ENCODE peak calls at places on chromosomes 13 and 19, in ten cellular contexts. One of them, this sample, is unnamed.

GRCh38 chr13:35367586-35367985 is 108.9 kb downstream of the MAB21L1 start:
- DNase-seq in GM20000: no peak
- DNase-seq in heart right ventricle: no peak
- DNase-seq in fibroblast of villous mesenchyme: peak
- DNase-seq in RWPE1: no peak
- DNase-seq in IMR-90: no peak
- DNase-seq in endothelial cell of umbilical vein: no peak
- DNase-seq in right atrium auricular region: no peak
- DNase-seq in stomach: no peak
- DNase-seq in prostate gland: no peak
- DNase-seq in this sample: no peak

GRCh38 chr13:95180513-95181245 is 120.6 kb downstream of the ABCC4 start:
- DNase-seq in GM20000: no peak
- DNase-seq in heart right ventricle: no peak
- DNase-seq in fibroblast of villous mesenchyme: no peak
- DNase-seq in RWPE1: no peak
- DNase-seq in IMR-90: no peak
- DNase-seq in endothelial cell of umbilical vein: no peak
- DNase-seq in right atrium auricular region: no peak
- DNase-seq in stomach: no peak
- DNase-seq in prostate gland: no peak
- DNase-seq in this sample: no peak

GRCh38 chr13:83819156-83819555 is 63.1 kb downstream of the SLITRK1 start:
- DNase-seq in GM20000: no peak
- DNase-seq in heart right ventricle: no peak
- DNase-seq in fibroblast of villous mesenchyme: no peak
- DNase-seq in RWPE1: no peak
- DNase-seq in IMR-90: no peak
- DNase-seq in endothelial cell of umbilical vein: no peak
- DNase-seq in right atrium auricular region: no peak
- DNase-seq in stomach: no peak
- DNase-seq in prostate gland: no peak
- DNase-seq in this sample: no peak

GRCh38 chr19:46081928-46082727 is 41.3 kb upstream of the IGFL4 start:
- DNase-seq in GM20000: peak
- DNase-seq in heart right ventricle: no peak
- DNase-seq in fibroblast of villous mesenchyme: peak
- DNase-seq in RWPE1: peak
- DNase-seq in IMR-90: peak
- DNase-seq in endothelial cell of umbilical vein: peak
- DNase-seq in right atrium auricular region: no peak
- DNase-seq in stomach: no peak
- DNase-seq in prostate gland: peak
- DNase-seq in this sample: no peak

GRCh38 chr13:92843549-92843948 is 383.1 kb upstream of the GPC6 start:
- DNase-seq in GM20000: no peak
- DNase-seq in heart right ventricle: no peak
- DNase-seq in fibroblast of villous mesenchyme: peak
- DNase-seq in RWPE1: peak
- DNase-seq in IMR-90: peak
- DNase-seq in endothelial cell of umbilical vein: no peak
- DNase-seq in right atrium auricular region: no peak
- DNase-seq in stomach: no peak
- DNase-seq in prostate gland: no peak
- DNase-seq in this sample: no peak

GRCh38 chr19:6092329-6093286 is 17.7 kb downstream of the RFX2 start:
- DNase-seq in GM20000: no peak
- DNase-seq in heart right ventricle: peak
- DNase-seq in fibroblast of villous mesenchyme: peak
- DNase-seq in RWPE1: peak
- DNase-seq in IMR-90: peak
- DNase-seq in endothelial cell of umbilical vein: peak
- DNase-seq in right atrium auricular region: peak
- DNase-seq in stomach: peak
- DNase-seq in prostate gland: peak
- DNase-seq in this sample: peak

GRCh38 chr19:50861496-50862286 is 7.0 kb downstream of the KLK3 start:
- DNase-seq in GM20000: no peak
- DNase-seq in heart right ventricle: no peak
- DNase-seq in fibroblast of villous mesenchyme: no peak
- DNase-seq in RWPE1: no peak
- DNase-seq in IMR-90: no peak
- DNase-seq in endothelial cell of umbilical vein: no peak
- DNase-seq in right atrium auricular region: no peak
- DNase-seq in stomach: no peak
- DNase-seq in prostate gland: peak
- DNase-seq in this sample: no peak

GRCh38 chr13:60448907-60449510 is 52.0 kb downstream of the TDRD3 start:
- DNase-seq in GM20000: peak
- DNase-seq in heart right ventricle: no peak
- DNase-seq in fibroblast of villous mesenchyme: peak
- DNase-seq in RWPE1: peak
- DNase-seq in IMR-90: peak
- DNase-seq in endothelial cell of umbilical vein: peak
- DNase-seq in right atrium auricular region: no peak
- DNase-seq in stomach: no peak
- DNase-seq in prostate gland: no peak
- DNase-seq in this sample: peak

GRCh38 chr13:53873558-53873957 is 844.9 kb downstream of the OLFM4 start:
- DNase-seq in GM20000: no peak
- DNase-seq in heart right ventricle: no peak
- DNase-seq in fibroblast of villous mesenchyme: no peak
- DNase-seq in RWPE1: no peak
- DNase-seq in IMR-90: no peak
- DNase-seq in endothelial cell of umbilical vein: no peak
- DNase-seq in right atrium auricular region: no peak
- DNase-seq in stomach: no peak
- DNase-seq in prostate gland: no peak
- DNase-seq in this sample: no peak

GRCh38 chr19:11381535-11382369 is 2.4 kb downstream of the EPOR start:
- DNase-seq in GM20000: peak
- DNase-seq in heart right ventricle: peak
- DNase-seq in fibroblast of villous mesenchyme: peak
- DNase-seq in RWPE1: peak
- DNase-seq in IMR-90: peak
- DNase-seq in endothelial cell of umbilical vein: peak
- DNase-seq in right atrium auricular region: peak
- DNase-seq in stomach: peak
- DNase-seq in prostate gland: no peak
- DNase-seq in this sample: no peak

GRCh38 chr19:38892841-38893240 is 6.6 kb downstream of the SIRT2 start:
- DNase-seq in GM20000: no peak
- DNase-seq in heart right ventricle: no peak
- DNase-seq in fibroblast of villous mesenchyme: no peak
- DNase-seq in RWPE1: no peak
- DNase-seq in IMR-90: no peak
- DNase-seq in endothelial cell of umbilical vein: no peak
- DNase-seq in right atrium auricular region: no peak
- DNase-seq in stomach: no peak
- DNase-seq in prostate gland: no peak
- DNase-seq in this sample: no peak

GRCh38 chr13:29683041-29683440 is 87.6 kb upstream of the SLC7A1 start:
- DNase-seq in GM20000: no peak
- DNase-seq in heart right ventricle: no peak
- DNase-seq in fibroblast of villous mesenchyme: no peak
- DNase-seq in RWPE1: no peak
- DNase-seq in IMR-90: no peak
- DNase-seq in endothelial cell of umbilical vein: no peak
- DNase-seq in right atrium auricular region: no peak
- DNase-seq in stomach: no peak
- DNase-seq in prostate gland: no peak
- DNase-seq in this sample: no peak

GRCh38 chr13:59673301-59673700 is 490.4 kb downstream of the DIAPH3 start:
- DNase-seq in GM20000: no peak
- DNase-seq in heart right ventricle: no peak
- DNase-seq in fibroblast of villous mesenchyme: no peak
- DNase-seq in RWPE1: no peak
- DNase-seq in IMR-90: peak
- DNase-seq in endothelial cell of umbilical vein: no peak
- DNase-seq in right atrium auricular region: no peak
- DNase-seq in stomach: no peak
- DNase-seq in prostate gland: no peak
- DNase-seq in this sample: no peak

GRCh38 chr19:41248895-41249294 is 15.3 kb upstream of the HNRNPUL1 start:
- DNase-seq in GM20000: no peak
- DNase-seq in heart right ventricle: no peak
- DNase-seq in fibroblast of villous mesenchyme: no peak
- DNase-seq in RWPE1: no peak
- DNase-seq in IMR-90: no peak
- DNase-seq in endothelial cell of umbilical vein: no peak
- DNase-seq in right atrium auricular region: no peak
- DNase-seq in stomach: no peak
- DNase-seq in prostate gland: no peak
- DNase-seq in this sample: no peak
- TF ChIP-seq CTCF in GM20000: no peak
- TF ChIP-seq CTCF in heart right ventricle: no peak
- TF ChIP-seq CTCF in fibroblast of villous mesenchyme: no peak
- TF ChIP-seq CTCF in RWPE1: no peak
- TF ChIP-seq CTCF in IMR-90: no peak
- TF ChIP-seq CTCF in endothelial cell of umbilical vein: no peak
- TF ChIP-seq CTCF in right atrium auricular region: no peak
- TF ChIP-seq CTCF in stomach: no peak
- TF ChIP-seq CTCF in prostate gland: no peak
- TF ChIP-seq CTCF in this sample: no peak

DNA sequence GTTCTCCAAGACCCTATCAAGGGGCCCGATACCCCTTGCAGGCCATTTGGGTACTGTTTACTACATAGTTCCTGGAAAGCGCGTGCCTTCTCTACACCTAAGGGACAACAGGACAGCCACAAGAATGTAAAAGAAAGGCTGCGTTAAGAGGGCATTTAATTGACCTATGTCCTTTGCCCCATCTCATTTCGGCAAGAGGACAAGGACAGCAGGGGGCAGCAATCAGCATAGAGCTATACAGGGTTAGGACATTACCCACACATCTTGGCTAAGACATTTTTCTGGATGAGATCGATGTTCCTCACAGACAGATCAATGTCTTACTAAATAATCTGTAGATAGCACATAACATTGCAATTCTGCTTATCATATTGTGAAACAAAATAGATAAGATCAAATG is 41.2 kb downstream of the FLT3 start:
- DNase-seq in GM20000: peak
- DNase-seq in heart right ventricle: no peak
- DNase-seq in fibroblast of villous mesenchyme: peak
- DNase-seq in RWPE1: peak
- DNase-seq in IMR-90: peak
- DNase-seq in endothelial cell of umbilical vein: peak
- DNase-seq in right atrium auricular region: no peak
- DNase-seq in stomach: peak
- DNase-seq in prostate gland: no peak
- DNase-seq in this sample: no peak
- TF ChIP-seq CTCF in GM20000: peak
- TF ChIP-seq CTCF in heart right ventricle: no peak
- TF ChIP-seq CTCF in fibroblast of villous mesenchyme: peak
- TF ChIP-seq CTCF in RWPE1: no peak
- TF ChIP-seq CTCF in IMR-90: peak
- TF ChIP-seq CTCF in endothelial cell of umbilical vein: peak
- TF ChIP-seq CTCF in right atrium auricular region: peak
- TF ChIP-seq CTCF in stomach: no peak
- TF ChIP-seq CTCF in prostate gland: no peak
- TF ChIP-seq CTCF in this sample: peak

GRCh38 chr19:29247051-29247450 is 34.1 kb upstream of the UQCRFS1 start:
- DNase-seq in GM20000: no peak
- DNase-seq in heart right ventricle: no peak
- DNase-seq in fibroblast of villous mesenchyme: no peak
- DNase-seq in RWPE1: no peak
- DNase-seq in IMR-90: no peak
- DNase-seq in endothelial cell of umbilical vein: no peak
- DNase-seq in right atrium auricular region: no peak
- DNase-seq in stomach: no peak
- DNase-seq in prostate gland: no peak
- DNase-seq in this sample: no peak
- TF ChIP-seq CTCF in GM20000: no peak
- TF ChIP-seq CTCF in heart right ventricle: no peak
- TF ChIP-seq CTCF in fibroblast of villous mesenchyme: no peak
- TF ChIP-seq CTCF in RWPE1: no peak
- TF ChIP-seq CTCF in IMR-90: no peak
- TF ChIP-seq CTCF in endothelial cell of umbilical vein: no peak
- TF ChIP-seq CTCF in right atrium auricular region: no peak
- TF ChIP-seq CTCF in stomach: no peak
- TF ChIP-seq CTCF in prostate gland: no peak
- TF ChIP-seq CTCF in this sample: no peak

GRCh38 chr13:49553888-49554287 is 31.5 kb downstream of the RCBTB1 start:
- DNase-seq in GM20000: no peak
- DNase-seq in heart right ventricle: no peak
- DNase-seq in fibroblast of villous mesenchyme: no peak
- DNase-seq in RWPE1: no peak
- DNase-seq in IMR-90: no peak
- DNase-seq in endothelial cell of umbilical vein: no peak
- DNase-seq in right atrium auricular region: no peak
- DNase-seq in stomach: no peak
- DNase-seq in prostate gland: no peak
- DNase-seq in this sample: no peak

GRCh38 chr13:49545661-49546060 is 39.7 kb downstream of the RCBTB1 start:
- DNase-seq in GM20000: no peak
- DNase-seq in heart right ventricle: no peak
- DNase-seq in fibroblast of villous mesenchyme: no peak
- DNase-seq in RWPE1: no peak
- DNase-seq in IMR-90: no peak
- DNase-seq in endothelial cell of umbilical vein: no peak
- DNase-seq in right atrium auricular region: no peak
- DNase-seq in stomach: no peak
- DNase-seq in prostate gland: no peak
- DNase-seq in this sample: no peak

GRCh38 chr13:49546559-49546958 is 38.8 kb downstream of the RCBTB1 start:
- DNase-seq in GM20000: no peak
- DNase-seq in heart right ventricle: no peak
- DNase-seq in fibroblast of villous mesenchyme: peak
- DNase-seq in RWPE1: no peak
- DNase-seq in IMR-90: no peak
- DNase-seq in endothelial cell of umbilical vein: no peak
- DNase-seq in right atrium auricular region: no peak
- DNase-seq in stomach: no peak
- DNase-seq in prostate gland: no peak
- DNase-seq in this sample: no peak

GRCh38 chr13:49551245-49551644 is 34.1 kb downstream of the RCBTB1 start:
- DNase-seq in GM20000: no peak
- DNase-seq in heart right ventricle: no peak
- DNase-seq in fibroblast of villous mesenchyme: no peak
- DNase-seq in RWPE1: no peak
- DNase-seq in IMR-90: no peak
- DNase-seq in endothelial cell of umbilical vein: no peak
- DNase-seq in right atrium auricular region: no peak
- DNase-seq in stomach: no peak
- DNase-seq in prostate gland: no peak
- DNase-seq in this sample: no peak

DNA sequence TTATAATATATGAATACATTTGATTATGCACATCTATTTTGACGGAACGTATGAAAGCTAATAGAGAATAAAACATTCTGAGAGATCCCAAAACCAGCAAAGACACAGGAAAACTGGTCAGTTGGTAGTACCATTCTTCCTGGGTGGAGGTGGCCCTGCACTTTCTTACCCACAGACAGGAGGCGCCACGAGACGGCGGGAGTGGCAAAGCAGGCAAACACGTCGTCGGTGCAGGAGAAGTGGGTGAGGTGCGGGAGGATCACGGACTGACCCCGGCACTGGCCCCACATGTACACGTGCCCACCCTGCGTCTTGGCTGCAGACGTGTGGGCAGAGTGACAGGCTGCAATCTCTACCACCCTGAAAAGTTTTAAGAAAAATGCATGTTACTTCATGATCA is 36.1 kb downstream of the RCBTB1 start:
- DNase-seq in GM20000: no peak
- DNase-seq in heart right ventricle: no peak
- DNase-seq in fibroblast of villous mesenchyme: no peak
- DNase-seq in RWPE1: no peak
- DNase-seq in IMR-90: no peak
- DNase-seq in endothelial cell of umbilical vein: no peak
- DNase-seq in right atrium auricular region: no peak
- DNase-seq in stomach: no peak
- DNase-seq in prostate gland: no peak
- DNase-seq in this sample: no peak
- TF ChIP-seq CTCF in GM20000: no peak
- TF ChIP-seq CTCF in heart right ventricle: no peak
- TF ChIP-seq CTCF in fibroblast of villous mesenchyme: peak
- TF ChIP-seq CTCF in RWPE1: peak
- TF ChIP-seq CTCF in IMR-90: no peak
- TF ChIP-seq CTCF in endothelial cell of umbilical vein: no peak
- TF ChIP-seq CTCF in right atrium auricular region: peak
- TF ChIP-seq CTCF in stomach: no peak
- TF ChIP-seq CTCF in prostate gland: no peak
- TF ChIP-seq CTCF in this sample: peak

This sample was measured in BJ.